ENCODE peak calls at places on chromosomes 3 and 15, in five cellular contexts. One of them, this sample, is unnamed.

GRCh38 chr3:13583251-13584180 is 34.6 kb downstream of the FBLN2 start:
- DNase-seq in upper lobe of right lung: no peak
- DNase-seq in dorsolateral prefrontal cortex: no peak
- DNase-seq in tibial nerve: no peak
- DNase-seq in neural crest cell: no peak
- DNase-seq in this sample: no peak

GRCh38 chr15:26720546-26720945 is 52.3 kb downstream of the GABRB3 start:
- DNase-seq in dorsolateral prefrontal cortex: no peak
- DNase-seq in upper lobe of right lung: no peak
- DNase-seq in tibial nerve: no peak
- DNase-seq in neural crest cell: no peak
- DNase-seq in this sample: no peak

GRCh38 chr3:115251509-115251908 is 104.4 kb upstream of the ZBTB20 start:
- DNase-seq in tibial nerve: no peak
- DNase-seq in upper lobe of right lung: no peak
- DNase-seq in neural crest cell: no peak
- DNase-seq in dorsolateral prefrontal cortex: no peak
- DNase-seq in this sample: no peak

GRCh38 chr3:122918576-122919290 is 108.8 kb downstream of the SEMA5B start:
- DNase-seq in tibial nerve: no peak
- DNase-seq in dorsolateral prefrontal cortex: no peak
- DNase-seq in neural crest cell: no peak
- DNase-seq in upper lobe of right lung: no peak
- DNase-seq in this sample: no peak

GRCh38 chr15:50857763-50858162 is 50.7 kb upstream of the AP4E1 start:
- DNase-seq in neural crest cell: no peak
- DNase-seq in upper lobe of right lung: no peak
- DNase-seq in tibial nerve: no peak
- DNase-seq in dorsolateral prefrontal cortex: no peak
- DNase-seq in this sample: no peak

GRCh38 chr15:40591310-40591845 is 2.7 kb upstream of the KNL1 start:
- DNase-seq in dorsolateral prefrontal cortex: no peak
- DNase-seq in upper lobe of right lung: no peak
- DNase-seq in tibial nerve: no peak
- DNase-seq in neural crest cell: no peak
- DNase-seq in this sample: no peak

GRCh38 chr3:73546961-73547360 is 77.8 kb downstream of the PDZRN3 start:
- DNase-seq in tibial nerve: no peak
- DNase-seq in neural crest cell: no peak
- DNase-seq in dorsolateral prefrontal cortex: no peak
- DNase-seq in upper lobe of right lung: no peak
- DNase-seq in this sample: no peak

GRCh38 chr15:66115568-66116206 is 137.9 kb downstream of the MEGF11 start:
- DNase-seq in neural crest cell: no peak
- DNase-seq in upper lobe of right lung: no peak
- DNase-seq in tibial nerve: no peak
- DNase-seq in dorsolateral prefrontal cortex: no peak
- DNase-seq in this sample: no peak

GRCh38 chr3:116815321-116815720 is 105.7 kb downstream of the TUSC7 start:
- DNase-seq in upper lobe of right lung: no peak
- DNase-seq in tibial nerve: no peak
- DNase-seq in neural crest cell: no peak
- DNase-seq in dorsolateral prefrontal cortex: no peak
- DNase-seq in this sample: no peak

GRCh38 chr3:128145279-128145678 is 8.0 kb upstream of the EEFSEC start:
- DNase-seq in tibial nerve: no peak
- DNase-seq in upper lobe of right lung: peak
- DNase-seq in dorsolateral prefrontal cortex: no peak
- DNase-seq in neural crest cell: no peak
- DNase-seq in this sample: no peak

GRCh38 chr3:133408366-133408765 is 8.5 kb downstream of the BFSP2 start:
- DNase-seq in neural crest cell: no peak
- DNase-seq in upper lobe of right lung: no peak
- DNase-seq in tibial nerve: no peak
- DNase-seq in dorsolateral prefrontal cortex: no peak
- DNase-seq in this sample: no peak

GRCh38 chr15:69502470-69503045 is 49.9 kb downstream of the RPLP1 start:
- DNase-seq in upper lobe of right lung: no peak
- DNase-seq in dorsolateral prefrontal cortex: no peak
- DNase-seq in tibial nerve: no peak
- DNase-seq in neural crest cell: no peak
- DNase-seq in this sample: no peak

GRCh38 chr15:52370010-52370409 is 74.4 kb upstream of the MYO5C start:
- DNase-seq in dorsolateral prefrontal cortex: no peak
- DNase-seq in tibial nerve: peak
- DNase-seq in upper lobe of right lung: no peak
- DNase-seq in neural crest cell: no peak
- DNase-seq in this sample: no peak

GRCh38 chr3:85838921-85839320 is 880.1 kb downstream of the CADM2 start:
- DNase-seq in tibial nerve: no peak
- DNase-seq in neural crest cell: no peak
- DNase-seq in upper lobe of right lung: no peak
- DNase-seq in dorsolateral prefrontal cortex: no peak
- DNase-seq in this sample: no peak

GRCh38 chr3:44289882-44290462 is 48.3 kb downstream of the TOPAZ1 start:
- DNase-seq in neural crest cell: no peak
- DNase-seq in tibial nerve: no peak
- DNase-seq in dorsolateral prefrontal cortex: no peak
- DNase-seq in upper lobe of right lung: no peak
- DNase-seq in this sample: no peak

GRCh38 chr3:43893721-43894120 is 203.0 kb downstream of the ABHD5 start:
- DNase-seq in tibial nerve: no peak
- DNase-seq in neural crest cell: no peak
- DNase-seq in dorsolateral prefrontal cortex: no peak
- DNase-seq in upper lobe of right lung: no peak
- DNase-seq in this sample: no peak

GRCh38 chr3:71142440-71143161 is 440.9 kb downstream of the FOXP1 start:
- DNase-seq in dorsolateral prefrontal cortex: no peak
- DNase-seq in neural crest cell: no peak
- DNase-seq in tibial nerve: no peak
- DNase-seq in upper lobe of right lung: no peak
- DNase-seq in this sample: no peak

GRCh38 chr15:77513226-77513625 is 92.5 kb downstream of the HMG20A start:
- DNase-seq in dorsolateral prefrontal cortex: no peak
- DNase-seq in neural crest cell: no peak
- DNase-seq in tibial nerve: no peak
- DNase-seq in upper lobe of right lung: no peak
- DNase-seq in this sample: no peak

GRCh38 chr3:56751056-56751455 is 50.7 kb downstream of the ARHGEF3 start:
- DNase-seq in upper lobe of right lung: no peak
- DNase-seq in neural crest cell: no peak
- DNase-seq in dorsolateral prefrontal cortex: no peak
- DNase-seq in tibial nerve: no peak
- DNase-seq in this sample: no peak

GRCh38 chr3:73009008-73009407 is 12.4 kb downstream of the PPP4R2 start:
- DNase-seq in dorsolateral prefrontal cortex: no peak
- DNase-seq in upper lobe of right lung: no peak
- DNase-seq in neural crest cell: no peak
- DNase-seq in tibial nerve: no peak
- DNase-seq in this sample: no peak

GRCh38 chr3:141063831-141064230 is 12.7 kb downstream of the SPSB4 start:
- DNase-seq in neural crest cell: no peak
- DNase-seq in tibial nerve: no peak
- DNase-seq in upper lobe of right lung: peak
- DNase-seq in dorsolateral prefrontal cortex: no peak
- DNase-seq in this sample: no peak

GRCh38 chr3:122268257-122269024 is 56.6 kb upstream of the CSTA start:
- DNase-seq in upper lobe of right lung: no peak
- DNase-seq in neural crest cell: no peak
- DNase-seq in tibial nerve: no peak
- DNase-seq in dorsolateral prefrontal cortex: no peak
- DNase-seq in this sample: no peak

GRCh38 chr15:67161412-67161811 is 93.0 kb downstream of the AAGAB start:
- DNase-seq in tibial nerve: no peak
- DNase-seq in neural crest cell: no peak
- DNase-seq in upper lobe of right lung: no peak
- DNase-seq in dorsolateral prefrontal cortex: no peak
- DNase-seq in this sample: no peak

GRCh38 chr15:96692826-96693225 is 362.3 kb downstream of the NR2F2 start:
- DNase-seq in dorsolateral prefrontal cortex: no peak
- DNase-seq in neural crest cell: no peak
- DNase-seq in tibial nerve: no peak
- DNase-seq in upper lobe of right lung: no peak
- DNase-seq in this sample: no peak

GRCh38 chr3:69079269-69080159 is 651 bp downstream of the UBA3 start:
- DNase-seq in dorsolateral prefrontal cortex: no peak
- DNase-seq in neural crest cell: peak
- DNase-seq in tibial nerve: no peak
- DNase-seq in upper lobe of right lung: peak
- DNase-seq in this sample: no peak

GRCh38 chr3:75048650-75049049 is 434.2 kb upstream of the CNTN3 start:
- DNase-seq in neural crest cell: no peak
- DNase-seq in upper lobe of right lung: no peak
- DNase-seq in tibial nerve: no peak
- DNase-seq in dorsolateral prefrontal cortex: no peak
- DNase-seq in this sample: no peak

GRCh38 chr15:74192751-74193150 is 9.8 kb downstream of the STRA6 start:
- DNase-seq in neural crest cell: no peak
- DNase-seq in upper lobe of right lung: no peak
- DNase-seq in tibial nerve: no peak
- DNase-seq in dorsolateral prefrontal cortex: no peak
- DNase-seq in this sample: no peak

GRCh38 chr3:52446631-52447511 is 2.0 kb upstream of the SEMA3G start:
- DNase-seq in tibial nerve: peak
- DNase-seq in upper lobe of right lung: peak
- DNase-seq in dorsolateral prefrontal cortex: peak
- DNase-seq in neural crest cell: peak
- DNase-seq in this sample: peak

GRCh38 chr15:47586653-47587224 is 130.6 kb upstream of the SEMA6D start:
- DNase-seq in neural crest cell: no peak
- DNase-seq in upper lobe of right lung: no peak
- DNase-seq in dorsolateral prefrontal cortex: no peak
- DNase-seq in tibial nerve: no peak
- DNase-seq in this sample: no peak

DNA sequence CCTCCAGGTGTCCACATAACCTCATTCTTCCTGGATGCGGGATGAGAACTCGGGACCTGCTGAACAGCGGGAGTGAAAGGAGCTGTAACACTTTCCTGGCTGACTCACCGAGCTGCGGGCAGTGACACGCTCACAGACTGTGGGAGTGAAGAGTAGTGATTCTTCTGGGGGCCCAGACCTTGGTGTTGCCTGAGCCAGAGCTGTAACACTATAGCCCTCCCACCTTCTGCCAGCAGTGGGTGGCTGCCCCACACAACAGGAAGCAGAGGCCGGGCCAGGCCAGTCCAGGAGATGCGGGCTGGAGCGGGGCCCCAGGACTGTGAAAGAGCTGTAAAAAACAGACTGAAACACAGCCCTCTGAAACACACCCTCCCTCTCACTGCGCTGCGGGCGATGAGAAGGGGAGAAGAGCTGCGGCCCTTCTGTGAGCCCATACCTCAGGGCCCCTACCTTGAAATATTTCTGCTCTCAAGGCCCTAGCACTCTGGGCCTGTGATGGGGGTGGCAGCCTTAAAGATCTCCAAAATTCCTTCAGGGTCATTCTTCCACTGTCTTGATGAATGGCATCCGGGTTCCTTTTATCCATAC is 464.0 kb upstream of the CCDC54 start:
- DNase-seq in neural crest cell: peak
- DNase-seq in upper lobe of right lung: no peak
- DNase-seq in dorsolateral prefrontal cortex: no peak
- DNase-seq in tibial nerve: no peak
- DNase-seq in this sample: no peak
- TF ChIP-seq CTCF in neural crest cell: no peak
- TF ChIP-seq CTCF in upper lobe of right lung: no peak
- TF ChIP-seq CTCF in dorsolateral prefrontal cortex: no peak
- TF ChIP-seq CTCF in tibial nerve: no peak
- TF ChIP-seq CTCF in this sample: no peak

GRCh38 chr15:33119263-33119662 is 75.3 kb downstream of the FMN1 start:
- DNase-seq in dorsolateral prefrontal cortex: no peak
- DNase-seq in upper lobe of right lung: no peak
- DNase-seq in tibial nerve: no peak
- DNase-seq in neural crest cell: no peak
- DNase-seq in this sample: no peak
- TF ChIP-seq CTCF in dorsolateral prefrontal cortex: no peak
- TF ChIP-seq CTCF in upper lobe of right lung: no peak
- TF ChIP-seq CTCF in tibial nerve: no peak
- TF ChIP-seq CTCF in neural crest cell: no peak
- TF ChIP-seq CTCF in this sample: no peak

GRCh38 chr15:89577776-89578115 is 2.5 kb downstream of the TICRR start:
- DNase-seq in upper lobe of right lung: no peak
- DNase-seq in tibial nerve: no peak
- DNase-seq in neural crest cell: no peak
- DNase-seq in dorsolateral prefrontal cortex: no peak
- DNase-seq in this sample: no peak

GRCh38 chr15:89578146-89578545 is 2.9 kb downstream of the TICRR start:
- DNase-seq in upper lobe of right lung: no peak
- DNase-seq in neural crest cell: no peak
- DNase-seq in tibial nerve: no peak
- DNase-seq in dorsolateral prefrontal cortex: no peak
- DNase-seq in this sample: no peak

GRCh38 chr15:89576417-89576773 is 1.1 kb downstream of the TICRR start:
- DNase-seq in dorsolateral prefrontal cortex: no peak
- DNase-seq in tibial nerve: no peak
- DNase-seq in neural crest cell: no peak
- DNase-seq in upper lobe of right lung: no peak
- DNase-seq in this sample: no peak

GRCh38 chr15:89575656-89576416 is 567 bp downstream of the TICRR start:
- DNase-seq in dorsolateral prefrontal cortex: no peak
- DNase-seq in upper lobe of right lung: no peak
- DNase-seq in tibial nerve: no peak
- DNase-seq in neural crest cell: peak
- DNase-seq in this sample: no peak

GRCh38 chr15:89575146-89575655 is at the start of gene TICRR:
- DNase-seq in tibial nerve: peak
- DNase-seq in dorsolateral prefrontal cortex: peak
- DNase-seq in upper lobe of right lung: peak
- DNase-seq in neural crest cell: peak
- DNase-seq in this sample: peak
- TF ChIP-seq CTCF in tibial nerve: peak
- TF ChIP-seq CTCF in dorsolateral prefrontal cortex: no peak
- TF ChIP-seq CTCF in upper lobe of right lung: no peak
- TF ChIP-seq CTCF in neural crest cell: no peak
- TF ChIP-seq CTCF in this sample: no peak

DNA sequence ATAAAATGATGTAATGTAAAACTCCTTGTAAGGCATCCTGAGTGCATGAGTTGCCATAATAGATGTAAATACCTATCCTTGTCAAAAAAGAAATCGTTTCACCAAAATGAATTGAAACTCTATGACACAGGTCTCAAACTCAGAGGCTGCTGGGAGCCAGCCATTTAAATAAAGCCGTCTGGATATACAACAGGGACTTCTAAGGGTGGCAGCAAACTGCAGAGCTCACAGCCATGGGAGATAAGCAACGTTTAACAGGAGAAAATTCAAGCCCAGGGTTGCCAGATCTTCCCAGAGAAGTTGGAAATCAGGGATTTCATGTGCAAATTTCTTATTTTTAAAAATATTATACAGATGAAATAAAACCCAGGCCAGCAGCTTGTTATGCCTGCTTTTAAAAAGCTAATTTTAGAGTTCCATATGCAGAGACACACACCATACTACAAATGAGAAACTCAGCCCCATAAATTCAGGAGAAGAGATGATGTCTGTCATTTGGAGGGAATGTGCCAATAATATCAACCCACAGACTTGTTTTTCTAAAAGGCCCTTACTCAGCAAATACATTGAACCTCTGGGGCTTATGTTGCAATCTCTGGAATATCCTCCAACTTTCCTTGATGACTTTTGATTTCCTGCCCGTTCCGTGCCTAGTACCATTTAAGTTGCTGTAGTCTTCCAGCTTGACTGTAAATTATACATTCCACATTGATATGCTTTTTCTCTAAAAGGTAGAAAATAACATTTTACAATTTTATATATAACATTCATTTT is 75.6 kb downstream of the AQP9 start:
- DNase-seq in tibial nerve: no peak
- DNase-seq in neural crest cell: no peak
- DNase-seq in upper lobe of right lung: no peak
- DNase-seq in dorsolateral prefrontal cortex: no peak
- DNase-seq in this sample: no peak
- TF ChIP-seq CTCF in tibial nerve: no peak
- TF ChIP-seq CTCF in neural crest cell: no peak
- TF ChIP-seq CTCF in upper lobe of right lung: no peak
- TF ChIP-seq CTCF in dorsolateral prefrontal cortex: no peak
- TF ChIP-seq CTCF in this sample: no peak

This sample was measured in D721Med.